ENCODE peak calls at places on chromosomes 4 and X, in five cellular contexts. Q is endodermal cell, H is K562, E is psoas muscle, Z is colonic mucosa. T is an unnamed sample.

GRCh38 chrX:81890476-81890875 is 688.6 kb downstream of the SH3BGRL start:
- DNase-seq in Z (no peak), E (no peak), H (no peak), Q (no peak), T (no peak)

GRCh38 chr4:101599620-101600019 is 190.9 kb upstream of the BANK1 start:
- DNase-seq in H (no peak), Z (no peak), E (no peak), Q (no peak), T (no peak)

GRCh38 chr4:140109626-140110213 is 44.3 kb downstream of the MAML3 start:
- DNase-seq in H (no peak), Q (no peak), Z (no peak), E (no peak), T (no peak)

GRCh38 chr4:11488657-11489448 is 60.2 kb upstream of the HS3ST1 start:
- DNase-seq in E (no peak), Q (no peak), H (no peak), Z (no peak), T (no peak)

GRCh38 chrX:120305531-120306145 is 5.6 kb downstream of the TMEM255A start:
- DNase-seq in E (no peak), Q (peak; percentile 53), H (no peak), Z (no peak), T (no peak)

GRCh38 chr4:100008048-100008447 is 58.0 kb upstream of the H2AZ1 start:
- DNase-seq in E (no peak), Z (no peak), Q (no peak), H (no peak), T (no peak)

GRCh38 chr4:149964001-149964400 is 114.2 kb upstream of the DCLK2 start:
- DNase-seq in Z (no peak), Q (no peak), H (no peak), E (no peak), T (no peak)

GRCh38 chrX:23883737-23884354 is 23.9 kb downstream of the APOO start:
- DNase-seq in Q (peak; percentile 67), H (peak; percentile 36), E (no peak), Z (peak; percentile 32), T (no peak)

GRCh38 chr4:182144621-182145359 is 98.4 kb upstream of the TENM3 start:
- DNase-seq in E (peak; percentile 25), H (no peak), Q (peak; percentile 78), Z (no peak), T (peak; percentile 22)

GRCh38 chrX:55167124-55167523 is 53.0 kb upstream of the PAGE5 start:
- DNase-seq in E (no peak), Q (no peak), H (no peak), Z (no peak), T (no peak)

GRCh38 chr4:152776352-152776751 is 3.2 kb downstream of the TIGD4 start:
- DNase-seq in Q (no peak), Z (no peak), E (no peak), H (no peak), T (no peak)

GRCh38 chr4:100118213-100118612 is 72.1 kb downstream of the DDIT4L start:
- DNase-seq in Q (no peak), Z (no peak), H (no peak), E (no peak), T (no peak)

GRCh38 chrX:47316276-47317025 is 53.9 kb upstream of the ZNF157 start:
- DNase-seq in Z (no peak), E (no peak), Q (peak; percentile 88), H (no peak), T (peak; percentile 50)

GRCh38 chrX:17788439-17788838 is 51.1 kb downstream of the SCML1 start:
- DNase-seq in Z (peak; percentile 27), E (peak; percentile 35), H (peak; percentile 73), Q (peak; percentile 79), T (peak; percentile 9)

GRCh38 chr4:17492058-17492741 is 19.7 kb downstream of the QDPR start:
- DNase-seq in H (no peak), Q (no peak), Z (no peak), E (no peak), T (no peak)

GRCh38 chrX:68498508-68499379 is at the start of gene YIPF6:
- DNase-seq in E (peak; percentile 80), Q (peak; percentile 87), H (peak; percentile 74), Z (peak; percentile 83), T (peak; percentile 59)

GRCh38 chr4:17063870-17064269 is 165.4 kb upstream of the LDB2 start:
- DNase-seq in Q (no peak), Z (no peak), E (no peak), H (no peak), T (no peak)

GRCh38 chr4:139208404-139208945 is 31.5 kb upstream of the ELF2 start:
- DNase-seq in E (no peak), Z (no peak), Q (no peak), H (no peak), T (no peak)

GRCh38 chr4:118224239-118224829 is 128.5 kb downstream of the PRSS12 start:
- DNase-seq in E (no peak), H (peak; percentile 18), Q (no peak), Z (no peak), T (no peak)

GRCh38 chrX:20128678-20129077 is 12.0 kb upstream of the MAP7D2 start:
- DNase-seq in E (no peak), Z (no peak), H (peak; percentile 12), Q (no peak), T (no peak)

GRCh38 chrX:134933248-134933647 is 57.5 kb upstream of the SMIM10 start:
- DNase-seq in E (no peak), Z (no peak), Q (no peak), H (no peak), T (no peak)

GRCh38 chrX:150664290-150664689 is 28.9 kb upstream of the MTMR1 start:
- DNase-seq in E (peak; percentile 23), Q (no peak), H (no peak), Z (no peak), T (no peak)

GRCh38 chr4:119081943-119082342 is 53.7 kb upstream of the MYOZ2 start:
- DNase-seq in Q (no peak), E (no peak), H (no peak), Z (no peak), T (no peak)

GRCh38 chr4:48755287-48755686 is 24.8 kb downstream of the FRYL start:
- DNase-seq in Q (no peak), Z (no peak), E (no peak), H (no peak), T (no peak)

GRCh38 chr4:100641326-100641725 is 123.5 kb upstream of the EMCN start:
- DNase-seq in H (no peak), E (no peak), Q (no peak), Z (no peak), T (no peak)

GRCh38 chr4:153318696-153319320 is 25.7 kb upstream of the MND1 start:
- DNase-seq in Q (peak; percentile 61), Z (no peak), H (peak; percentile 18), E (no peak), T (peak; percentile 14)

GRCh38 chr4:150072906-150073714 is 5.1 kb upstream of the DCLK2 start:
- DNase-seq in Q (no peak), E (no peak), Z (no peak), H (no peak), T (no peak)

GRCh38 chrX:50452782-50453181 is 17.8 kb downstream of the DGKK start:
- DNase-seq in H (no peak), E (no peak), Z (no peak), Q (no peak), T (no peak)

GRCh38 chrX:53526999-53527398 is 92.8 kb upstream of the HSD17B10 start:
- DNase-seq in Z (no peak), H (no peak), E (no peak), Q (no peak), T (no peak)

GRCh38 chr4:128424524-128425195 is 137.0 kb upstream of the PGRMC2 start:
- DNase-seq in Q (no peak), E (no peak), Z (no peak), H (no peak), T (no peak)

GRCh38 chr4:74613266-74613665 is 168.3 kb downstream of the AREG start:
- DNase-seq in Z (no peak), E (no peak), H (no peak), Q (no peak), T (no peak)

GRCh38 chrX:70012756-70013155 is 37.0 kb downstream of the AWAT2 start:
- DNase-seq in E (no peak), H (no peak), Z (no peak), Q (no peak), T (no peak)

GRCh38 chrX:70007946-70008345 is 41.8 kb downstream of the AWAT2 start:
- DNase-seq in Q (no peak), H (no peak), E (no peak), Z (no peak), T (no peak)

GRCh38 chrX:70009049-70009448 is 40.7 kb downstream of the AWAT2 start:
- DNase-seq in Z (no peak), Q (no peak), H (no peak), E (no peak), T (no peak)

GRCh38 chrX:70013483-70014222 is 36.1 kb downstream of the AWAT2 start:
- DNase-seq in E (no peak), Z (no peak), Q (no peak), H (no peak), T (no peak)

GRCh38 chrX:70009970-70010369 is 39.8 kb downstream of the AWAT2 start:
- DNase-seq in E (no peak), H (no peak), Q (no peak), Z (no peak), T (no peak)
- TF ChIP-seq CTCF in E (no peak), H (no peak), Q (no peak), Z (no peak), T (no peak)

GRCh38 chr4:14254252-14254651 is 626.7 kb upstream of the BOD1L1 start:
- DNase-seq in H (peak; percentile 19), Q (peak; percentile 86), Z (peak; percentile 17), E (peak; percentile 30), T (peak; percentile 30)
- TF ChIP-seq CTCF in H (no peak), Q (peak; percentile 82), Z (peak; percentile 31), E (peak; percentile 30), T (peak; percentile 66)

DNA sequence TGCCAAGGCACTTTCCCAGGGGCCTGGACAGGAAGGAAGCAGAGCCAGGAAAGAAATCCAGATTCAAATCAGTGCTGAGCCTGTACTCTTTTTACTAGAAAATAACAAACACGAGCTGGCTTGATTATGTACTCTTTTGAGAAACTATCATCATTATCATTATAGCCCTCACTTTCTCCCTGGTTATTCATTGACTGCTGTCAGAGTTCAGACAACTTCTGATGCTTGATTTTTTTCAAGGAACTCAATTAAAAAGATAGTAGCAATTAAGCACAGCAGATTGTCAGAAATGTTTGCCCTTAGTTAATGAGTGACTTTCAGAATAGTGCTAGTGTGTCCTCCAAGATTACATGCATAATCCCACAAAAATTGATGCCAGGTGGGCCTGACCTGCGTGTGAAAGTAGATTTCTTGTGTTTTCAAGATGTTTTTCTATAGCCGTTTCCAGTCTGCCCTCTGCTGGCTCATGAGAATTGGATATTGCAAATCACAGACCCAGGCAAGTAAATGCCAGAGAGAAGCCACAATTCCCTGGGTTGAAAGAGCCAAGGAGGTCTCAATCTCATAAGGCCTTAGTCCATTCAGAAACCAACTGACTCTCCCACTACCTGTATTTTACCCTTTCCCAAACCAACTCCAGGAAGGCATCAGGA is 14.3 kb upstream of the PNPLA4 start:
- DNase-seq in Q (peak; percentile 57), E (no peak), H (no peak), Z (peak; percentile 60), T (no peak)
- TF ChIP-seq CTCF in Q (peak; percentile 79), E (peak; percentile 17), H (peak; percentile 29), Z (no peak), T (peak; percentile 63)

DNA sequence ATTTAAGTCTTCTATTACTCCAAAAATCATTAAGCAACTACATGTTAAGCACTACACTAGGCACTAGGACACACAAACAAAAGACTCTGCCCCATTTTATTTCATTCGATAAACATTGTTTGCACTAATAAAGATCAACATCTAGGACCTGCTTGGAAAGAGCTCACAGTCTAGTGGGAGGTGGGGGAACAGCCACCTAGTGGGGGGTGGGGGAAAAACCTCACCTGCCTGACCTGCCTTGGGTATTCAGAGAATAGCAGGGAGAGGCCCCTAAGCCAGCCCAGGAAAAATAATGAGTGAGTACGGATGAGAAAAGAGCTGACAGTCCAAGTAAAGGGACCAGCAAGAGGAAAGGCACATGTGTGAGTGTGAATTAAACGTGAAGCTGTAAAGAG is 52.2 kb downstream of the PRDM5 start:
- DNase-seq in H (no peak), E (no peak), Q (peak; percentile 87), Z (peak; percentile 35), T (no peak)
- TF ChIP-seq CTCF in H (no peak), E (no peak), Q (peak; percentile 77), Z (no peak), T (peak; percentile 37)